ENCODE peak calls at places on chromosome 14, in seven cellular contexts. Z is mesendoderm, M is mesenchymal stem cell, F is H1, Q is neuronal stem cell, K is trophoblast cell, C is H9. O is an unnamed sample.
A peak's percentile ranks its signal among the peaks of the same experiment; 100 is the strongest.

GRCh38 chr14:56004807-56005579 is 113.2 kb upstream of the PELI2 start:
- DNase-seq in Z (peak; percentile 81), M (peak; percentile 94), F (no peak), Q (no peak), K (peak; percentile 67), C (peak; percentile 31), O (peak; percentile 77)

GRCh38 chr14:106551265-106551664 is 1024.9 kb downstream of the TMEM121 start:
- DNase-seq in Z (no peak), M (no peak), F (no peak), Q (no peak), K (no peak), C (no peak), O (no peak)

GRCh38 chr14:96586056-96586455 is 83.9 kb downstream of the PAPOLA start:
- DNase-seq in Z (no peak), M (no peak), F (no peak), Q (no peak), K (no peak), C (peak; percentile 10), O (no peak)

GRCh38 chr14:32478027-32478426 is 148.9 kb downstream of the AKAP6 start:
- DNase-seq in Z (no peak), M (no peak), F (no peak), Q (no peak), K (peak; percentile 88), C (no peak), O (no peak)

GRCh38 chr14:71163050-71163841 is 256.0 kb downstream of the PCNX1 start:
- DNase-seq in Z (no peak), M (no peak), F (no peak), Q (no peak), K (no peak), C (no peak), O (no peak)

GRCh38 chr14:94379291-94380224 is 8.8 kb downstream of the SERPINA1 start:
- DNase-seq in Z (no peak), M (no peak), F (no peak), Q (no peak), K (no peak), C (no peak), O (no peak)

GRCh38 chr14:81476816-81477215 is 56.8 kb downstream of the SEL1L start:
- DNase-seq in Z (no peak), M (no peak), F (no peak), Q (no peak), K (no peak), C (no peak), O (no peak)

GRCh38 chr14:104976198-104977007 is 1.8 kb downstream of the AHNAK2 start:
- DNase-seq in Z (peak; percentile 71), M (peak; percentile 81), F (peak; percentile 90), Q (peak; percentile 67), K (peak; percentile 92), C (peak; percentile 70), O (peak; percentile 72)

GRCh38 chr14:100348779-100349708 is 25.9 kb downstream of the SLC25A47 start:
- DNase-seq in Z (no peak), M (no peak), F (no peak), Q (no peak), K (no peak), C (no peak), O (no peak)

GRCh38 chr14:33386771-33387170 is 448.1 kb downstream of the NPAS3 start:
- DNase-seq in Z (no peak), M (no peak), F (no peak), Q (no peak), K (no peak), C (no peak), O (no peak)

GRCh38 chr14:59377485-59377884 is 87.7 kb downstream of the GPR135 start:
- DNase-seq in Z (no peak), M (peak; percentile 63), F (no peak), Q (no peak), K (no peak), C (no peak), O (no peak)

GRCh38 chr14:96105089-96105920 is 66.1 kb downstream of the C14orf132 start:
- DNase-seq in Z (no peak), M (no peak), F (no peak), Q (no peak), K (peak; percentile 92), C (no peak), O (no peak)

GRCh38 chr14:105116451-105117256 is 51.4 kb upstream of the GPR132 start:
- DNase-seq in Z (no peak), M (no peak), F (no peak), Q (no peak), K (no peak), C (no peak), O (no peak)

GRCh38 chr14:105475269-105475915 is 771 bp downstream of the CRIP2 start:
- DNase-seq in Z (peak; percentile 68), M (no peak), F (no peak), Q (no peak), K (peak; percentile 44), C (no peak), O (peak; percentile 9)

GRCh38 chr14:61528591-61529021 is 166.7 kb upstream of the HIF1A start:
- DNase-seq in Z (no peak), M (peak; percentile 94), F (no peak), Q (no peak), K (peak; percentile 61), C (no peak), O (peak; percentile 98)

GRCh38 chr14:74357585-74357984 is 9.3 kb downstream of the VRTN start:
- DNase-seq in Z (no peak), M (no peak), F (no peak), Q (no peak), K (no peak), C (no peak), O (no peak)

GRCh38 chr14:28102814-28103213 is 663.8 kb upstream of the FOXG1 start:
- DNase-seq in Z (no peak), M (no peak), F (no peak), Q (no peak), K (no peak), C (no peak), O (no peak)

GRCh38 chr14:55518391-55518790 is 61.6 kb upstream of the KTN1 start:
- DNase-seq in Z (no peak), M (peak; percentile 10), F (no peak), Q (no peak), K (no peak), C (no peak), O (peak; percentile 38)

GRCh38 chr14:54253195-54253947 is 143.4 kb upstream of the CDKN3 start:
- DNase-seq in Z (peak; percentile 72), M (peak; percentile 80), F (no peak), Q (no peak), K (peak; percentile 59), C (no peak), O (peak; percentile 89)

GRCh38 chr14:99271288-99271941 is 582 bp downstream of the BCL11B start:
- DNase-seq in Z (no peak), M (no peak), F (no peak), Q (no peak), K (no peak), C (no peak), O (no peak)

GRCh38 chr14:57060276-57060956 is 208.3 kb downstream of the EXOC5 start:
- DNase-seq in Z (peak; percentile 73), M (no peak), F (no peak), Q (no peak), K (peak; percentile 28), C (no peak), O (no peak)

GRCh38 chr14:49975286-49975685 is 82.4 kb downstream of the ARF6 start:
- DNase-seq in Z (no peak), M (peak; percentile 96), F (no peak), Q (no peak), K (peak; percentile 81), C (no peak), O (peak; percentile 93)

GRCh38 chr14:94748667-94749347 is 21.1 kb downstream of the GSC start:
- DNase-seq in Z (peak; percentile 68), M (no peak), F (peak; percentile 75), Q (no peak), K (peak; percentile 61), C (peak; percentile 70), O (no peak)

GRCh38 chr14:69501362-69501964 is 16.9 kb downstream of the PLEKHD1 start:
- DNase-seq in Z (no peak), M (no peak), F (no peak), Q (no peak), K (no peak), C (no peak), O (peak; percentile 15)

GRCh38 chr14:24789277-24789832 is 155.4 kb upstream of the GZMB start:
- DNase-seq in Z (no peak), M (no peak), F (no peak), Q (no peak), K (no peak), C (no peak), O (no peak)
- H4K8ac ChIP-seq in Z (no peak overlapping the region), M (no peak overlapping the region), F (no peak overlapping the region), Q (no peak overlapping the region), K (no peak overlapping the region), C (no peak overlapping the region), O (no peak overlapping the region)

GRCh38 chr14:45150386-45150890 is 14.7 kb downstream of the FANCM start:
- DNase-seq in Z (no peak), M (no peak), F (no peak), Q (no peak), K (no peak), C (no peak), O (no peak)

DNA sequence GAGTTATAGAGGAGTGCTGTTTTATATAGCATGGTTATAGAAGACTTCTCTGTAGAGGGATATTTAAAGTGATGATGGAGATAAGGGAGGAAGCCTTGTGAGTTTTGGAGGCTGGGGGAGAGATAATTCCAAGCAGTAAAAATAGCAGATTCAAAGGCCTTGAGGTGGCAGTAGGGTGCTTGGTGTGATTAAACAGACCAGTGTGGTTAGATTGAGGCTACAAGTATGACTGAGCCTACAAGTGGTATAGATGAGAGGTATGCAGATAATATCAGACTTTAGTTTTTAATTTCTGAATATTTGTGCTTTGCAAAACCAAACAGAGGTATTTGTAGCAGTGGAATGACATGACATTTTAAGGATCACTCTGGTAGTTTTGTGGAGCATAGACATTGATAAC is 20.3 kb downstream of the FANCM start:
- DNase-seq in Z (no peak), M (no peak), F (no peak), Q (no peak), K (no peak), C (no peak), O (peak; percentile 4)
- H3K18ac ChIP-seq in Z (no peak overlapping the region), M (no peak overlapping the region), F (no peak overlapping the region), Q (no peak overlapping the region), K (no peak overlapping the region), C (no peak overlapping the region), O (no peak overlapping the region)

GRCh38 chr14:20489093-20489994 is 16.0 kb upstream of the RNASE10 start:
- DNase-seq in Z (no peak), M (no peak), F (no peak), Q (no peak), K (peak; percentile 84), C (no peak), O (peak; percentile 28)
- H4K8ac ChIP-seq in Z (no peak overlapping the region), M (no peak overlapping the region), F (peak overlapping the region; percentile 22), Q (no peak overlapping the region), K (no peak overlapping the region), C (no peak overlapping the region), O (no peak overlapping the region)

DNA sequence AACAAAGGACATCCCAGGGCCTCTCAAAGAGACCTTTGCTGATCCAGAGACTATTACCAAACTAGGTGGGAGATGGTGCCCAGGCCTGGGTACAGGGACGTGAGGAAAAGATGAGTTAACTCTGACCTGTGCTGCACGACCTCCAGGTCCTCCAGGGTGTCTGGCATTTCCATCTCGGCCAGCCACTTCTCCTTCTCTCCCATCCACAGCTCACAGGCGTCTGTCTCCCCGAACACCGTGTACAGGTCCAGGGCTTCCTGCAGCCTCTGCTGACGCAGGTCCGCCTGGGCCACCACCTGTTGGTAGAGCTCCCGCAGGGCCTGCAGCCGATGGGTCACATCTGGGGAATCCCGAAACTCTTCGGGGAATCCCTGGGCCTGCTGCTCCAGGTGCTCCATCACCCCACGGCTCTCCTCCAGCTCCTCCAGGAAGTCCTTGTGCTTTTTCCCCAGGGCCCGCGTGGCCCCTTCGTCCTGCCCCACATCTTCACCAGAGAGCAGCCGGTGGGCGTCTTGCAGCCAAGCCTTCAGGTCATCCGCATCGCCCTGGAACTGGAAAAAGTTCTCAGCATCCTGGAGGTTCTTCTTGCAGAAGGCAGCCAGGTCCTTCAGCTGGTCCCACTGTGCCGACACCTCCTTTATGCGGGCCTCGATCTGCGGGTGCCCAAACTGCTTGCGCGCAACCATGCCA is 86.7 kb downstream of the SPTB start:
- DNase-seq in Z (no peak), M (no peak), F (no peak), Q (no peak), K (no peak), C (no peak), O (no peak)
- H3K18ac ChIP-seq in Z (no peak overlapping the region), M (no peak overlapping the region), F (no peak overlapping the region), Q (peak overlapping the region; percentile 32), K (no peak overlapping the region), C (no peak overlapping the region), O (no peak overlapping the region)